ENCODE peak calls at places on chromosomes 13 and 19, in ten cellular contexts. One of them, this sample, is unnamed.
A peak's percentile ranks its signal among the peaks of the same experiment; 100 is the strongest.

GRCh38 chr13:66503890-66504289 is 726.2 kb downstream of the PCDH9 start:
- DNase-seq in iPS DF 6.9: no peak
- DNase-seq in K562: no peak
- DNase-seq in aorta: no peak
- DNase-seq in breast epithelium: no peak
- DNase-seq in upper lobe of left lung: no peak
- DNase-seq in body of pancreas: no peak
- DNase-seq in ovary: no peak
- DNase-seq in Peyer's patch: no peak
- DNase-seq in endodermal cell: peak; percentile 59
- DNase-seq in this sample: no peak

GRCh38 chr13:108993346-108993745 is 363.9 kb downstream of the MYO16 start:
- DNase-seq in upper lobe of left lung: no peak
- DNase-seq in Peyer's patch: no peak
- DNase-seq in iPS DF 6.9: no peak
- DNase-seq in ovary: no peak
- DNase-seq in K562: no peak
- DNase-seq in body of pancreas: no peak
- DNase-seq in endodermal cell: no peak
- DNase-seq in aorta: no peak
- DNase-seq in breast epithelium: no peak
- DNase-seq in this sample: no peak

GRCh38 chr13:95099541-95099940 is 201.7 kb downstream of the ABCC4 start:
- DNase-seq in iPS DF 6.9: no peak
- DNase-seq in Peyer's patch: no peak
- DNase-seq in body of pancreas: no peak
- DNase-seq in K562: no peak
- DNase-seq in breast epithelium: no peak
- DNase-seq in aorta: no peak
- DNase-seq in ovary: no peak
- DNase-seq in upper lobe of left lung: no peak
- DNase-seq in endodermal cell: no peak
- DNase-seq in this sample: no peak

GRCh38 chr13:58238972-58239773 is 607.6 kb downstream of the PCDH17 start:
- DNase-seq in Peyer's patch: no peak
- DNase-seq in K562: no peak
- DNase-seq in aorta: no peak
- DNase-seq in body of pancreas: no peak
- DNase-seq in upper lobe of left lung: no peak
- DNase-seq in endodermal cell: peak; percentile 46
- DNase-seq in ovary: no peak
- DNase-seq in breast epithelium: no peak
- DNase-seq in iPS DF 6.9: no peak
- DNase-seq in this sample: no peak

GRCh38 chr19:55198651-55199050 is 10.7 kb downstream of the PTPRH start:
- DNase-seq in endodermal cell: peak; percentile 68
- DNase-seq in ovary: no peak
- DNase-seq in Peyer's patch: no peak
- DNase-seq in iPS DF 6.9: no peak
- DNase-seq in upper lobe of left lung: no peak
- DNase-seq in K562: no peak
- DNase-seq in aorta: no peak
- DNase-seq in breast epithelium: no peak
- DNase-seq in body of pancreas: no peak
- DNase-seq in this sample: no peak

GRCh38 chr13:36275190-36276002 is 22.2 kb downstream of the CCDC169 start:
- DNase-seq in endodermal cell: no peak
- DNase-seq in aorta: no peak
- DNase-seq in body of pancreas: no peak
- DNase-seq in ovary: no peak
- DNase-seq in K562: peak; percentile 27
- DNase-seq in iPS DF 6.9: no peak
- DNase-seq in upper lobe of left lung: no peak
- DNase-seq in breast epithelium: no peak
- DNase-seq in Peyer's patch: no peak
- DNase-seq in this sample: peak; percentile 26

GRCh38 chr13:30108913-30109237 is 198.5 kb downstream of the KATNAL1 start:
- DNase-seq in upper lobe of left lung: peak; percentile 56
- DNase-seq in iPS DF 6.9: no peak
- DNase-seq in endodermal cell: no peak
- DNase-seq in breast epithelium: peak; percentile 67
- DNase-seq in aorta: no peak
- DNase-seq in ovary: no peak
- DNase-seq in Peyer's patch: peak; percentile 91
- DNase-seq in K562: no peak
- DNase-seq in body of pancreas: peak; percentile 73
- DNase-seq in this sample: peak; percentile 94

GRCh38 chr13:20303636-20304035 is 71.5 kb upstream of the GJB6 start:
- DNase-seq in upper lobe of left lung: no peak
- DNase-seq in aorta: no peak
- DNase-seq in iPS DF 6.9: no peak
- DNase-seq in ovary: no peak
- DNase-seq in breast epithelium: no peak
- DNase-seq in K562: no peak
- DNase-seq in body of pancreas: no peak
- DNase-seq in endodermal cell: no peak
- DNase-seq in Peyer's patch: no peak
- DNase-seq in this sample: no peak

GRCh38 chr13:73062368-73062767 is 3.6 kb downstream of the KLF5 start:
- DNase-seq in body of pancreas: no peak
- DNase-seq in endodermal cell: no peak
- DNase-seq in Peyer's patch: no peak
- DNase-seq in ovary: no peak
- DNase-seq in upper lobe of left lung: no peak
- DNase-seq in K562: no peak
- DNase-seq in breast epithelium: no peak
- DNase-seq in iPS DF 6.9: no peak
- DNase-seq in aorta: no peak
- DNase-seq in this sample: no peak

GRCh38 chr13:36862002-36862706 is 43.1 kb downstream of the RFXAP start:
- DNase-seq in body of pancreas: no peak
- DNase-seq in aorta: no peak
- DNase-seq in iPS DF 6.9: no peak
- DNase-seq in K562: peak; percentile 16
- DNase-seq in breast epithelium: no peak
- DNase-seq in endodermal cell: no peak
- DNase-seq in Peyer's patch: no peak
- DNase-seq in ovary: no peak
- DNase-seq in upper lobe of left lung: no peak
- DNase-seq in this sample: no peak

GRCh38 chr19:4338441-4339350 is at the start of gene STAP2:
- DNase-seq in body of pancreas: peak; percentile 76
- DNase-seq in iPS DF 6.9: no peak
- DNase-seq in aorta: no peak
- DNase-seq in endodermal cell: peak; percentile 80
- DNase-seq in upper lobe of left lung: peak; percentile 76
- DNase-seq in K562: peak; percentile 40
- DNase-seq in breast epithelium: peak; percentile 79
- DNase-seq in Peyer's patch: peak; percentile 87
- DNase-seq in ovary: peak; percentile 58
- DNase-seq in this sample: peak; percentile 91

GRCh38 chr13:39767791-39768564 is 112.5 kb downstream of the COG6 start:
- DNase-seq in ovary: no peak
- DNase-seq in body of pancreas: no peak
- DNase-seq in aorta: no peak
- DNase-seq in endodermal cell: peak; percentile 69
- DNase-seq in breast epithelium: no peak
- DNase-seq in Peyer's patch: no peak
- DNase-seq in upper lobe of left lung: no peak
- DNase-seq in iPS DF 6.9: no peak
- DNase-seq in K562: no peak
- DNase-seq in this sample: peak; percentile 47

GRCh38 chr13:40452741-40453665 is 213.4 kb downstream of the FOXO1 start:
- DNase-seq in iPS DF 6.9: no peak
- DNase-seq in endodermal cell: no peak
- DNase-seq in breast epithelium: no peak
- DNase-seq in K562: no peak
- DNase-seq in body of pancreas: peak; percentile 24
- DNase-seq in ovary: no peak
- DNase-seq in Peyer's patch: no peak
- DNase-seq in upper lobe of left lung: no peak
- DNase-seq in aorta: no peak
- DNase-seq in this sample: no peak

GRCh38 chr19:33355535-33355934 is 18.0 kb upstream of the CEBPG start:
- DNase-seq in ovary: no peak
- DNase-seq in K562: no peak
- DNase-seq in endodermal cell: no peak
- DNase-seq in upper lobe of left lung: no peak
- DNase-seq in body of pancreas: no peak
- DNase-seq in iPS DF 6.9: no peak
- DNase-seq in breast epithelium: no peak
- DNase-seq in Peyer's patch: no peak
- DNase-seq in aorta: no peak
- DNase-seq in this sample: no peak

DNA sequence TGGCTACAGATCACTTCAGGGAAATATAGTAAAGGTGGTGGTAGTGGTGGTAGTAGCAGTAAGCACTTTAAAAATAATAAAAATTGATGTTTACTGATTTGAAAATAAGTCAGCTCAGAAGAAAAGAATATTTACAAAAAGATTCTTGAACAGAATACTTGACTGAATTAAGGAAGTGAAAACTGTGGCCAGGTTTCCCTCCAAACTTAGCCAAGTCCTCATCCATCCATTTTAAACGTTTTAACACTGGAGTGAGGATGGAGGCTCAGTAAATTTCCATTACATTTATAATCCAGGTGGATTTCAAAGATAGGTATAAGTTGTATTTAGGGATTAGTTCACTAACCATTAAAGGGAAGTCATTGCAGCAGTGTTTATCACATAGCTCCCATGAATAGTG is 221.5 kb downstream of the RGCC start:
- DNase-seq in endodermal cell: no peak
- DNase-seq in body of pancreas: no peak
- DNase-seq in iPS DF 6.9: no peak
- DNase-seq in aorta: no peak
- DNase-seq in ovary: no peak
- DNase-seq in upper lobe of left lung: no peak
- DNase-seq in K562: no peak
- DNase-seq in breast epithelium: no peak
- DNase-seq in Peyer's patch: no peak
- DNase-seq in this sample: no peak
- H3K27ac ChIP-seq in endodermal cell: no peak overlapping the region
- H3K27ac ChIP-seq in body of pancreas: no peak overlapping the region
- H3K27ac ChIP-seq in iPS DF 6.9: no peak overlapping the region
- H3K27ac ChIP-seq in aorta: peak overlapping the region; percentile 43
- H3K27ac ChIP-seq in ovary: no peak overlapping the region
- H3K27ac ChIP-seq in upper lobe of left lung: no peak overlapping the region
- H3K27ac ChIP-seq in K562: no peak overlapping the region
- H3K27ac ChIP-seq in breast epithelium: no peak overlapping the region
- H3K27ac ChIP-seq in Peyer's patch: no peak overlapping the region
- H3K27ac ChIP-seq in this sample: no peak overlapping the region

GRCh38 chr19:27709496-27709895 is 1503.5 kb downstream of the UQCRFS1 start:
- DNase-seq in Peyer's patch: no peak
- DNase-seq in body of pancreas: no peak
- DNase-seq in ovary: no peak
- DNase-seq in K562: no peak
- DNase-seq in upper lobe of left lung: no peak
- DNase-seq in iPS DF 6.9: no peak
- DNase-seq in breast epithelium: no peak
- DNase-seq in aorta: no peak
- DNase-seq in endodermal cell: no peak
- DNase-seq in this sample: no peak

DNA sequence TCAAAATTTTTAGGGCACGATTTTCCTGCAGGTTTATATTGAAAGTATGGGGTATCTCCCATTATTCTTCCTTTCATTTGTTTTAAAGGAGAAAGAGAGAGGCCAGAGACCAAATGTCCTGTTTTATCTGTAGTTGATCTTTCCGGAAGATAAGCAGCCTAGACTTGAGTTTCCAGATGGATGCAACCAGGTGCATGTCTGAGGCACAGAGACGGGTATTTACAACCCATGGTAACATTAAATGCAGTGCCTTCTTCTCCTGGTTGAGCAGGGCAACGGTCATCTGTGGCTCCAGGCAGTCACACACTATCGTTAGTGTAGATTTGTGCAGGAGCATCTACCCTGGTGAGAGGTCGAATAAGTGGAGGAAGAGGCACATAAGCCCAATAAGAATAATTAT is 1507.1 kb downstream of the UQCRFS1 start:
- DNase-seq in iPS DF 6.9: no peak
- DNase-seq in body of pancreas: no peak
- DNase-seq in breast epithelium: no peak
- DNase-seq in K562: no peak
- DNase-seq in endodermal cell: no peak
- DNase-seq in aorta: no peak
- DNase-seq in upper lobe of left lung: no peak
- DNase-seq in ovary: no peak
- DNase-seq in Peyer's patch: no peak
- DNase-seq in this sample: no peak
- H3K9me3 ChIP-seq in iPS DF 6.9: peaks cover 2% of the 10 kb centered on the region
- H3K9me3 ChIP-seq in body of pancreas: no peaks in the 10 kb centered on the region
- H3K9me3 ChIP-seq in breast epithelium: peaks cover 33% of the 10 kb centered on the region
- H3K9me3 ChIP-seq in K562: peaks cover 2% of the 10 kb centered on the region
- H3K9me3 ChIP-seq in endodermal cell: peaks cover 72% of the 10 kb centered on the region
- H3K9me3 ChIP-seq in aorta: peaks cover 2% of the 10 kb centered on the region
- H3K9me3 ChIP-seq in upper lobe of left lung: no peaks in the 10 kb centered on the region
- H3K9me3 ChIP-seq in ovary: no peaks in the 10 kb centered on the region
- H3K9me3 ChIP-seq in Peyer's patch: no peaks in the 10 kb centered on the region
- H3K9me3 ChIP-seq in this sample: no peaks in the 10 kb centered on the region

GRCh38 chr13:74324338-74324737 is 190.1 kb upstream of the KLF12 start:
- DNase-seq in upper lobe of left lung: no peak
- DNase-seq in body of pancreas: no peak
- DNase-seq in breast epithelium: no peak
- DNase-seq in endodermal cell: no peak
- DNase-seq in K562: no peak
- DNase-seq in Peyer's patch: no peak
- DNase-seq in ovary: no peak
- DNase-seq in aorta: no peak
- DNase-seq in iPS DF 6.9: no peak
- DNase-seq in this sample: no peak
- H3K4me1 ChIP-seq in upper lobe of left lung: no peaks in the 10 kb centered on the region
- H3K4me1 ChIP-seq in body of pancreas: no peaks in the 10 kb centered on the region
- H3K4me1 ChIP-seq in breast epithelium: no peaks in the 10 kb centered on the region
- H3K4me1 ChIP-seq in endodermal cell: no peaks in the 10 kb centered on the region
- H3K4me1 ChIP-seq in K562: no peaks in the 10 kb centered on the region
- H3K4me1 ChIP-seq in Peyer's patch: no peaks in the 10 kb centered on the region
- H3K4me1 ChIP-seq in ovary: peaks cover 2% of the 10 kb centered on the region
- H3K4me1 ChIP-seq in aorta: no peaks in the 10 kb centered on the region
- H3K4me1 ChIP-seq in iPS DF 6.9: no peaks in the 10 kb centered on the region
- H3K4me1 ChIP-seq in this sample: no peaks in the 10 kb centered on the region

DNA sequence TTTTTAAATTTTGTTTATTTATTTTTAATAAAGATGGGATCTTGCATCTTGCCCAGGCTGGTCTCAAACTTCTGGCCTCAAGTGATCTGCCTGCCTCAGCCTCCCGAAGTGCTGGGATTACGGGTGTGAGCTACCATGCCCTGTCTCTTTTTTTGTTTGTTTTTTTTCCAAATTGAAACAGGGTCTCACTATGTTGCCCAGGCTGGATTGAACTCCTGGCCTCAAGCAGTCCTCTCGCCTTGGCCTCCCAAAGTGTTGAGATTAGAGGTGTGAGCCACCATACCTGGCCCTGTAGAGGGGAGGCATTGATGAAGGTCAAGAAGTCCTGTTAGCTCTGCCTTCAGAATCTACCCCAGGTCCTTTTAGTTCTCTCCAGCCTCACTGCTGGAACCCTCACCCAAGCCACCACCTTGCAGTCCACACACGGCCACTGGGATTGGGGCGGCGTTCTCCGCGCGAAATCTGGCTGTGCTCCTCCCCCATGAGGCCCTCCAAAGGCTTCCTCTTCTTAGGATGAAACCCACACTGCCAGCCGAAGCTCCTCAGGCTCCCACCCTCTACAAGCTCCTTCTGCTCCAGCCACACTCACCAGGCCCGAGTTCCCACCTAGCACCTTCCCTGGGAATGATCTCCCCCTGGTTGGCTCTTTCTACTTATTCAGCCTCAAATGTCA is 34.9 kb downstream of the ACTN4 start:
- DNase-seq in endodermal cell: no peak
- DNase-seq in upper lobe of left lung: peak; percentile 70
- DNase-seq in Peyer's patch: no peak
- DNase-seq in ovary: no peak
- DNase-seq in K562: no peak
- DNase-seq in body of pancreas: no peak
- DNase-seq in aorta: no peak
- DNase-seq in breast epithelium: no peak
- DNase-seq in iPS DF 6.9: no peak
- DNase-seq in this sample: no peak
- H3K27ac ChIP-seq in endodermal cell: peak overlapping the region; percentile 90
- H3K27ac ChIP-seq in upper lobe of left lung: peak overlapping the region; percentile 96
- H3K27ac ChIP-seq in Peyer's patch: peak overlapping the region; percentile 98
- H3K27ac ChIP-seq in ovary: no peak overlapping the region
- H3K27ac ChIP-seq in K562: peak overlapping the region; percentile 98
- H3K27ac ChIP-seq in body of pancreas: peak overlapping the region; percentile 98
- H3K27ac ChIP-seq in aorta: peak overlapping the region; percentile 83
- H3K27ac ChIP-seq in breast epithelium: peak overlapping the region; percentile 99
- H3K27ac ChIP-seq in iPS DF 6.9: peak overlapping the region; percentile 3
- H3K27ac ChIP-seq in this sample: peak overlapping the region; percentile 89

This sample was measured in colonic mucosa.